ENCODE peak calls at places on chromosomes 7 and 10, in six cellular contexts. E, Y, F, P, C and M are unnamed samples.
A peak's percentile ranks its signal among the peaks of the same experiment; 100 is the strongest.

GRCh38 chr7:105685099-105685609 is 103.9 kb upstream of the EFCAB10 start:
- DNase-seq in P (no peak), F (no peak), E (no peak), Y (peak; percentile 92), C (no peak), M (no peak)

GRCh38 chr10:93488956-93489528 is 6.9 kb upstream of the MYOF start:
- DNase-seq in P (no peak), C (no peak), F (no peak), E (no peak), Y (no peak), M (no peak)

GRCh38 chr7:115822380-115822779 is 208.2 kb downstream of the TFEC start:
- DNase-seq in Y (no peak), P (no peak), C (no peak), E (no peak), F (no peak), M (no peak)

GRCh38 chr7:135744938-135745701 is 3.5 kb downstream of the FAM180A start:
- DNase-seq in E (no peak), Y (no peak), C (no peak), P (peak; percentile 57), F (no peak), M (no peak)

GRCh38 chr7:36863901-36864701 is 139.8 kb upstream of the AOAH start:
- DNase-seq in Y (no peak), F (no peak), C (no peak), E (no peak), P (no peak), M (no peak)

GRCh38 chr10:97517778-97518561 is 19.2 kb downstream of the UBTD1 start:
- DNase-seq in C (peak; percentile 38), Y (no peak), E (no peak), P (peak; percentile 77), F (no peak), M (no peak)

GRCh38 chr10:99784025-99784730 is 1.7 kb downstream of the ABCC2 start:
- DNase-seq in P (peak; percentile 83), E (no peak), C (no peak), F (no peak), Y (no peak), M (no peak)

GRCh38 chr7:80699030-80699638 is 60.7 kb downstream of the CD36 start:
- DNase-seq in Y (peak; percentile 45), E (no peak), F (no peak), P (peak; percentile 69), C (no peak), M (no peak)

GRCh38 chr7:159218216-159219006 is 73.7 kb upstream of the VIPR2 start:
- DNase-seq in P (peak; percentile 37), C (no peak), Y (no peak), E (no peak), F (no peak), M (no peak)

GRCh38 chr10:114822771-114823463 is 1.3 kb downstream of the FHIP2A start:
- DNase-seq in Y (peak; percentile 73), C (no peak), E (no peak), P (peak; percentile 61), F (no peak), M (no peak)

GRCh38 chr7:94588090-94588489 is 67.8 kb downstream of the SGCE start:
- DNase-seq in Y (no peak), E (no peak), C (no peak), F (no peak), P (no peak), M (no peak)

GRCh38 chr10:127012769-127013152 is 107.5 kb downstream of the DOCK1 start:
- DNase-seq in F (no peak), E (no peak), P (peak; percentile 79), Y (peak; percentile 78), C (no peak), M (no peak)

GRCh38 chr10:21402606-21403083 is 122.8 kb downstream of the SKIDA1 start:
- DNase-seq in E (no peak), F (no peak), C (no peak), P (peak; percentile 70), Y (peak; percentile 65), M (no peak)

GRCh38 chr7:47153076-47153475 is 428.8 kb downstream of the TNS3 start:
- DNase-seq in Y (peak; percentile 1), F (no peak), C (no peak), E (no peak), P (peak; percentile 83), M (no peak)

GRCh38 chr7:118368958-118369357 is 144.5 kb downstream of the ANKRD7 start:
- DNase-seq in P (no peak), Y (no peak), C (no peak), F (no peak), E (no peak), M (no peak)

GRCh38 chr10:72285972-72286521 is 12.3 kb downstream of the DDIT4 start:
- DNase-seq in P (no peak), C (no peak), Y (no peak), E (no peak), F (no peak), M (no peak)

GRCh38 chr10:133157662-133158436 is 2.2 kb upstream of the KNDC1 start:
- DNase-seq in E (no peak), F (no peak), P (no peak), C (no peak), Y (no peak), M (no peak)

GRCh38 chr7:157612664-157613561 is 276.1 kb downstream of the DNAJB6 start:
- DNase-seq in Y (no peak), C (no peak), E (no peak), P (no peak), F (no peak), M (peak; percentile 47)

GRCh38 chr7:42080831-42081230 is 156.2 kb downstream of the GLI3 start:
- DNase-seq in C (no peak), F (no peak), P (no peak), E (no peak), Y (no peak), M (no peak)

GRCh38 chr10:87723500-87723899 is 63.8 kb downstream of the PAPSS2 start:
- DNase-seq in P (no peak), Y (no peak), C (no peak), E (no peak), F (no peak), M (no peak)

GRCh38 chr7:117188949-117189348 is 133.9 kb downstream of the WNT2 start:
- DNase-seq in E (no peak), C (no peak), Y (no peak), F (no peak), P (no peak), M (no peak)

GRCh38 chr7:154451480-154452457 is 399.6 kb downstream of the DPP6 start:
- DNase-seq in P (no peak), Y (no peak), C (no peak), F (peak; percentile 58), E (no peak), M (no peak)

GRCh38 chr10:86100581-86101061 is 266.0 kb downstream of the GRID1 start:
- DNase-seq in E (peak; percentile 45), Y (peak; percentile 1), F (no peak), P (peak; percentile 46), C (peak; percentile 24), M (no peak)

GRCh38 chr10:30728786-30729185 is 99.2 kb upstream of the LYZL2 start:
- DNase-seq in E (no peak), P (no peak), F (no peak), C (no peak), Y (no peak), M (no peak)

DNA sequence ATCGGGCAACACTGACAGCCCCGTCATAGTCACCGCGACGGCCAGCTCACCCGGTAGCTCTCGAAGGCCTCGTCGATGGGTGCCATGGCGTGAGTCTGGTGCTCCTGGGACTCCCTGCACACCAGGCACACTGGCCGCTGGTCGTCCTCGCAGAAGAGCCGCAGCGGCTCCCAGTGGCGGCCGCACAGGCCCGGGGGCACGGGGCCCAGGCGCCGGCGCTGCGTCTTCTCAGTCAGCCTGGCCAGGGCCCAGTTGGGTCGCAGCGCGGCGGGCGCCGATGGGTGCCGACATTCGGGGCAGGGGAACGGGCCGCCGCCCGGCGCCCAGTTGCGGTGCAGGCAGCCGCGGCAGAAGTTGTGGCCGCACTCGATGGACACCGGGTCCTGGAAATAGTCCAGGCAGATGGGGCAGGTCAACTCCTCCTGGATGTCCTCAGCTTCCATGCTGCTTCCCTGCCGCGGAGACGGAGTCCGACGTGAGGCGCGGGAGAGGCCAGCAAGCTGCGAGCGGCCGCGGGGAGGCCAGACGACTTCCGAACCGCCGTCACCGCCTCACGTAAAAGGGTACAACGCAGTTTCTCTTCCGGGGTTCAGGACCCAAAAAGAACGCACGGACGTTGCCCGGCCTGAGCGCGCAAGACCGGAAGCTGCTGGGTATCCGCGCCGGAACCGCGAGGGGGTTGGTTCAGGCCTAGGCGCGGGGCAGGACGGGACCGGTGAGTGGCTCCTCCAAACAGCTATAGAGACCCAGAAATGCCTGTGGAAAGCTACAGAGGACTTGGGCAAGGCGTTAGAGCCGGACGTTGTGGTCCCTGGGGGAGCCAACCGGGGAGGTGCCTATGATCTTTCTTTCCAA is at the start of gene TRIM4:
- DNase-seq in Y (peak; percentile 71), E (peak; percentile 73), C (peak; percentile 13), P (peak; percentile 93), F (peak; percentile 95), M (peak; percentile 80)
- TF ChIP-seq CTCF in Y (peak; percentile 32), E (peak; percentile 30), C (no peak), P (no peak), F (no peak), M (no peak)

GRCh38 chr7:82945056-82945455 is 217.6 kb downstream of the PCLO start:
- DNase-seq in P (no peak), E (no peak), F (no peak), C (no peak), Y (peak; percentile 71), M (no peak)

GRCh38 chr7:82950436-82950835 is 212.2 kb downstream of the PCLO start:
- DNase-seq in E (no peak), P (no peak), F (no peak), C (no peak), Y (no peak), M (no peak)

DNA sequence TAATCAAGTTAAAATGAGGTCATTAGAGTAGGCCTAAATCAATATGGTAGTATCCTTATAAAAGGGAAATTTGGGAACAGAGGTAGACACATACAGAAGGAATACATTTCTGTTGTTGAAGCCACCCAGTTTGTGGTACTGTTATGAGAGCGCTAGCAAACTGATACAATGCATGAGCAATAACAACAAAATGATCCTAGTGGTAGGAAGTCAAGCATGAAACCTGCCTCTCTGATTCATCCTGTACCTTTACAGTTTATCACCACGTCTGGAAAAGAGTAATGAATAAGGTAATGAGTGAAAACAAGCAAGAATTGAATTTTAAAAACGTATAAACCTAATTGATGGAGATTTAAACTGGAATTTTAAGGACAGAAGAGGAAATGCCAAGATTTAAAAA is 217.2 kb downstream of the PCLO start:
- DNase-seq in P (no peak), E (no peak), C (no peak), F (no peak), Y (no peak), M (no peak)
- TF ChIP-seq CTCF in P (no peak), E (no peak), C (no peak), F (no peak), Y (no peak), M (no peak)

DNA sequence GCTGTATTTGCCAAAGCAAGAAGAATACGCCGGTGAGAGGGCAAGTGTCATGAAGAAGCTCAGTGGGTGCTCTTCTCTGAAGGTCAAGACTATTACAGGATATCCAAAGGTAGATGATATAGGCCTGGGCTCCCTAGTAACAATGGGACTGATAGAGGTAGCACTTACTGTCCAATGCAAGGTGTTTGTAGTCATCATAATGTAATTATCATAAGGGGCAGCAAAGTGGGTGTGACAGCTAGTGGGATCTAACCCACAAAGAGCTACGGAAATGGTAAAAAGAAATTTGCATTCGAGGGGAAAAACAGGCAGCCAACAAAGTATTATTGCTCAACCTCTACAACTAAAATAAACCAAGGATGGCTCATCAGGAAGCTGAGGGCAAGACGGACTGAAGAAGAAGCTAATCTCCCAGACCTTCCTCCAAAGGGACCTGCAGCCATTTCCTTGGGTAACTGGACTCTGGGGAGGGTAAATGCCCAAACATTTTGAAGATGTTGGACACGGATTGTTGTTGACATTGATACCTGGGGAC is 210.9 kb downstream of the WDR11 start:
- DNase-seq in P (peak; percentile 48), F (no peak), E (no peak), Y (no peak), C (no peak), M (no peak)
- TF ChIP-seq CTCF in P (no peak), F (no peak), E (no peak), Y (no peak), C (no peak), M (no peak)

GRCh38 chr10:78165617-78166016 is 132.0 kb downstream of the RPS24 start:
- DNase-seq in Y (peak; percentile 28), F (no peak), C (peak; percentile 29), E (no peak), P (peak; percentile 24), M (no peak)
- TF ChIP-seq CTCF in Y (peak; percentile 46), F (no peak), C (no peak), E (peak; percentile 48), P (no peak), M (no peak)